ENCODE peak calls at places on chromosomes 5 and 9, in four cellular contexts. L, T, F and V are unnamed samples.
A peak's percentile ranks its signal among the peaks of the same experiment; 100 is the strongest.

GRCh38 chr9:114004221-114004716 is 73.8 kb downstream of the AMBP start:
- DNase-seq in F (no peak), T (peak; percentile 85), L (no peak), V (no peak)

GRCh38 chr5:111781200-111781599 is 24.2 kb upstream of the NREP start:
- DNase-seq in L (no peak), F (no peak), T (no peak), V (no peak)

GRCh38 chr5:53481887-53482716 is 1.7 kb downstream of the FST start:
- DNase-seq in L (peak; percentile 68), T (peak; percentile 94), F (peak; percentile 74), V (no peak)

GRCh38 chr9:30970186-30970585 is 1414.3 kb upstream of the ACO1 start:
- DNase-seq in F (no peak), L (no peak), T (no peak), V (no peak)

GRCh38 chr9:34546834-34547827 is 24.3 kb upstream of the ENHO start:
- DNase-seq in F (peak; percentile 52), T (peak; percentile 89), L (peak; percentile 89), V (no peak)

GRCh38 chr5:17234384-17234783 is 17.0 kb downstream of the BASP1 start:
- DNase-seq in L (no peak), T (no peak), F (no peak), V (no peak)

GRCh38 chr5:125227333-125228075 is 481.1 kb upstream of the ZNF608 start:
- DNase-seq in F (no peak), T (no peak), L (peak; percentile 63), V (no peak)

GRCh38 chr9:34563262-34563661 is 26.3 kb downstream of the CNTFR start:
- DNase-seq in F (no peak), L (no peak), T (no peak), V (no peak)

GRCh38 chr5:2587189-2588031 is 164.1 kb downstream of the IRX2 start:
- DNase-seq in L (no peak), F (no peak), T (no peak), V (no peak)

GRCh38 chr5:56637321-56637920 is 177.9 kb upstream of the MAP3K1 start:
- DNase-seq in T (no peak), L (peak; percentile 94), F (no peak), V (no peak)

DNA sequence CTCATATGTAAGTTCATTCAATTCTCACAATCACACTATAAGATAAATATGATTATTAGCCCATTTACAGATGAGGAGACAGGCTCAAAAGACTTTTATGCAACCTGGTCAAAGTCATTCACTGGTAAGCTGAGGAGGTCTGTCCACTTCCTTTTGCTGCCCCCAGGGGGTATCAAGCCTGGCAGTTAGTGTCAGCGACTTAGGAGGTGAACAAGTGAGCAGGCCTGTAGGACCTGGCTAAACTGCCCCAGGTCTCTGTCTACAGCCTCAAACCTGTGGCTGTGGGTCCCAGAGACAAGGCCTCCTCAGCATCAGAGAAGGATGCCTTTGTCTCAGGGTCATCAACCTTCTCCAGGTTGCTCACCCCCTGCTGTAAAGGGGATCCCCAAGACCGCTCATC is 10.4 kb downstream of the TGFBI start:
- DNase-seq in T (no peak), L (no peak), F (no peak), V (no peak)
- H3K27ac ChIP-seq in T (no peak overlapping the region), L (no peak overlapping the region), F (no peak overlapping the region), V (no peak overlapping the region)

GRCh38 chr5:100584889-100585288 is 49.7 kb downstream of the FAM174A start:
- DNase-seq in T (no peak), F (no peak), L (no peak), V (no peak)

GRCh38 chr5:100584069-100584468 is 48.9 kb downstream of the FAM174A start:
- DNase-seq in L (no peak), T (no peak), F (no peak), V (no peak)
- H3K27ac ChIP-seq in L (no peak overlapping the region), T (no peak overlapping the region), F (no peak overlapping the region), V (no peak overlapping the region)

GRCh38 chr5:140631831-140632365 is 1.1 kb downstream of the CD14 start:
- DNase-seq in F (no peak), T (no peak), L (no peak), V (no peak)

GRCh38 chr5:140631063-140631462 is 1.9 kb downstream of the CD14 start:
- DNase-seq in L (no peak), T (no peak), F (no peak), V (no peak)

GRCh38 chr5:140634103-140634502 is 1.1 kb upstream of the CD14 start:
- DNase-seq in L (no peak), T (no peak), F (no peak), V (no peak)

GRCh38 chr5:140632366-140633080 is 452 bp downstream of the CD14 start:
- DNase-seq in L (no peak), T (peak; percentile 86), F (peak; percentile 52), V (peak; percentile 29)

DNA sequence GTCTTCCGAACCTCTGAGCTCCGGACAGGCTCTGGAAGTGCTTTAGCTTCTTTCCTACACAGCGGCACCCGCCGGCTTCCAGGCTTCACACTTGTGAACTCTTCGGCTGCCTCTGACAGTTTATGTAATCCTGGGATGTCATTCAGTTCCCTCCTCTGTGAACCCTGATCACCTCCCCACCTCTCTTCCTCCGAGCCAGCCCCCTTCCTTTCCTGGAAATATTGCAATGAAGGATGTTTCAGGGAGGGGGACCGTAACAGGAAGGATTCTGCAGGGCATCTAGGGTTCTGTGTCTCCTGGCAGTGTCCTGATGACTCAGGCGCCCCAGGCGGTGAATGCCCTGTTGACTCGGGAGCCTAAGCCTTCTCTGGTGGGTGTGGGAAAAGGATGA is at the start of gene CD14:
- DNase-seq in F (no peak), L (no peak), T (peak; percentile 84), V (no peak)
- H3K27ac ChIP-seq in F (peak within 1 kb of the TSS; percentile 56), L (no peak within 1 kb of the TSS), T (no peak within 1 kb of the TSS), V (peak within 1 kb of the TSS; percentile 58)

GRCh38 chr5:20985754-20986153 is 997.8 kb upstream of the CDH18 start:
- DNase-seq in F (no peak), T (no peak), L (no peak), V (no peak)
- H3K27ac ChIP-seq in F (no peak overlapping the region), T (no peak overlapping the region), L (no peak overlapping the region), V (no peak overlapping the region)

GRCh38 chr5:149417714-149418368 is 38.7 kb upstream of the IL17B start:
- DNase-seq in F (no peak), L (no peak), T (peak; percentile 51), V (no peak)
- H3K27ac ChIP-seq in F (peak overlapping the region; percentile 99), L (no peak overlapping the region), T (peak overlapping the region; percentile 39), V (no peak overlapping the region)

GRCh38 chr5:159021360-159022177 is 78.1 kb downstream of the EBF1 start:
- DNase-seq in F (no peak), L (no peak), T (no peak), V (no peak)
- H3K27ac ChIP-seq in F (peak overlapping the region; percentile 66), L (no peak overlapping the region), T (no peak overlapping the region), V (no peak overlapping the region)

DNA sequence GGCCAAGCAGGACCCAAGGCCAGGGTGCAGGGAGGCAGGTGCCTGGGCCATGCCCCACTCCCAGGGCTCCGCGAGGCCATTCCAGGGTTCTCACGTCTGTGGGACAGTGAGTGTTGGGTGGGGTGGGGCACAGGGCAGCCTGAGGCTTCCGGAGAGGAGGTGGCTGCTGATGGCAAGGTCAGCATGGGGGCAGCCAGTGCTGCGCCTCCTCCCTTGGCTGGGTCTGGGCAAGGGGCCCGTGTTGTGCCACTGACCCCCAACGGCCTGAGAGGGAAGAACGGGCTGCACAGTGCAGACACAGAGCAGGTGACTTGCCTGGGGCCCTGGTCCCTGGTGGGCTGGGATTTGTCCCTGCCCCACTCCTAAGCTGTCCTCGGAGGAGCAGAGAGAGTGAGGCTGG is 82.1 kb downstream of the RXRA start:
- DNase-seq in T (no peak), L (no peak), F (no peak), V (no peak)
- H3K27ac ChIP-seq in T (no peak overlapping the region), L (no peak overlapping the region), F (peak overlapping the region; percentile 67), V (no peak overlapping the region)

DNA sequence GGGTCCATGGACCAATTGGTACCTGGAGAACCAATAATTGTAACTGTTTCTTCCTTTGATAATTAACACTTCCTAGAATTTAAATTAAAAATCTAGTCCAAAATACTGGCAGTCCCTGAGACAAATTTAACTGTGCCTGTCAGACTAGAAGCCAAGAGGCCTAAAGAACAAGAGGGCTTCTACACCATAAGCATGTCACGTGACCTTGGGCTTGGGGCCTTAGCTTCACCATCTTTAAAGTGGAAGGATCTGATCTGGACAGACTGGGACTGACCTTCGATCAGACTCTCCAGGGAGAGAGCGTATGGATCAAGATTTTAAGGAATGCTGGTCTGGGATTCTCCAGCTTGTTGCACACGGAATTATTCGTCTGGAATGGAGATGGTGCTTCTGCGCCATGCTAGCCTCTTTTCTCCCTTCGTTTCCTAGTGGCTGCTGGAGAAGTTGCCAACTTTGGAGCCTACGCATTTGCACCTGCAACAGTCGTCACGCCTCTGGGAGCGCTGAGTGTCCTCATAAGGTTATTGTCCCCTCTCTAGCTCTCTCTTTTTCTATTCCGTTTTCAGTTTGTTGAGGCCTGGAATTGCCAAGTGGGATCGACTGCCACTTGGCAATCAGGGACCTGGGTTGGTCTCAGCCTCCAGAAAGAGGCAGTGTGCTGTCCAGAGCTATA is 8.4 kb downstream of the NIPAL4 start:
- DNase-seq in T (no peak), F (no peak), L (no peak), V (no peak)
- H3K27ac ChIP-seq in T (no peak overlapping the region), F (no peak overlapping the region), L (no peak overlapping the region), V (no peak overlapping the region)